ENCODE peak calls at places on chromosomes 6 and 20, in eight cellular contexts. V is B cell; T is omental fat pad; Y is epithelial cell of prostate; W is activated CD4-positive, alpha-beta T cell treated with anti-CD3 and anti-CD28 coated beads, Interleukin-2, amount 50 U/mL, for 4 hours; M is suprapubic skin; O is GM23338; D is mesendoderm. X is an unnamed sample.

GRCh38 chr6:147716434-147716833 is 207.9 kb downstream of the SAMD5 start:
- DNase-seq in V (no peak), T (no peak), Y (no peak), W (no peak), M (no peak), O (no peak), D (no peak), X (no peak)

GRCh38 chr20:54068966-54069365 is 1.4 kb downstream of the BCAS1 start:
- DNase-seq in V (no peak), T (no peak), Y (no peak), W (no peak), M (no peak), O (peak; percentile 4), D (no peak), X (no peak)

GRCh38 chr6:71419954-71420692 is 131.5 kb downstream of the OGFRL1 start:
- DNase-seq in V (peak; percentile 49), T (no peak), Y (no peak), W (no peak), M (peak; percentile 79), O (peak; percentile 66), D (peak; percentile 11), X (peak; percentile 21)

GRCh38 chr6:139820191-139820590 is 445.7 kb upstream of the CITED2 start:
- DNase-seq in V (no peak), T (no peak), Y (no peak), W (no peak), M (no peak), O (no peak), D (no peak), X (no peak)

GRCh38 chr6:166712554-166713228 is 85.6 kb upstream of the RPS6KA2 start:
- DNase-seq in V (no peak), T (no peak), Y (no peak), W (no peak), M (no peak), O (peak; percentile 64), D (peak; percentile 62), X (no peak)

GRCh38 chr20:483791-484644 is 21.7 kb upstream of the TBC1D20 start:
- DNase-seq in V (no peak), T (no peak), Y (no peak), W (no peak), M (no peak), O (no peak), D (no peak), X (no peak)

GRCh38 chr20:4261333-4262284 is 246.3 kb upstream of the RNF24 start:
- DNase-seq in V (no peak), T (no peak), Y (peak; percentile 12), W (no peak), M (no peak), O (peak; percentile 29), D (no peak), X (no peak)

GRCh38 chr20:63709149-63709527 is 1.3 kb downstream of the ZGPAT start:
- DNase-seq in V (peak; percentile 6), T (no peak), Y (no peak), W (no peak), M (peak; percentile 73), O (no peak), D (no peak), X (peak; percentile 83)

X was measured in lower leg skin.